ENCODE peak calls at places on chromosomes 16 and 17, in six cellular contexts. T is ascending aorta, Y is fibroblast of lung, Q is neuronal stem cell, M is SJCRH30, N is DND-41. O is an unnamed sample.

GRCh38 chr16:1223355-1224214 is 1.5 kb downstream of the TPSG1 start:
- DNase-seq in Q (no peak), Y (no peak), T (no peak), N (no peak), M (no peak), O (no peak)

GRCh38 chr16:56549744-56550385 is 15.0 kb upstream of the MT4 start:
- DNase-seq in Y (peak), M (no peak), T (no peak), N (no peak), Q (no peak), O (no peak)

GRCh38 chr17:40122944-40123810 is 1.4 kb downstream of the MSL1 start:
- DNase-seq in Y (peak), Q (no peak), N (peak), M (peak), T (no peak), O (peak)

GRCh38 chr16:66899945-66900688 is 18.6 kb downstream of the CDH16 start:
- DNase-seq in Q (no peak), Y (peak), N (no peak), T (no peak), M (peak), O (no peak)

GRCh38 chr16:57253410-57253927 is 8.4 kb downstream of the ARL2BP start:
- DNase-seq in Q (no peak), Y (no peak), M (no peak), T (no peak), N (no peak), O (no peak)

GRCh38 chr16:83705856-83706255 is 101.9 kb upstream of the HSBP1 start:
- DNase-seq in M (no peak), Q (no peak), T (no peak), N (no peak), Y (peak), O (no peak)

GRCh38 chr16:55379876-55380390 is 55.9 kb downstream of the IRX6 start:
- DNase-seq in Y (no peak), T (no peak), Q (no peak), M (no peak), N (no peak), O (no peak)

GRCh38 chr16:85707528-85708095 is 18.9 kb upstream of the GINS2 start:
- DNase-seq in T (no peak), N (no peak), M (no peak), Y (no peak), Q (no peak), O (no peak)

GRCh38 chr17:18291718-18292540 is 22.9 kb downstream of the TOP3A start:
- DNase-seq in Q (no peak), T (no peak), Y (no peak), M (no peak), N (no peak), O (no peak)

GRCh38 chr16:67396159-67396774 is 3.0 kb upstream of the TPPP3 start:
- DNase-seq in M (peak), T (no peak), Q (peak), N (no peak), Y (peak), O (no peak)

GRCh38 chr17:70478883-70479282 is 309.6 kb downstream of the KCNJ2 start:
- DNase-seq in N (no peak), T (no peak), Q (no peak), M (no peak), Y (no peak), O (no peak)

GRCh38 chr17:81973432-81973831 is 4.0 kb upstream of the ASPSCR1 start:
- DNase-seq in N (no peak), T (no peak), Y (no peak), M (no peak), Q (no peak), O (no peak)

GRCh38 chr17:64087252-64088005 is 42.5 kb downstream of the ERN1 start:
- DNase-seq in M (no peak), N (no peak), Q (no peak), Y (no peak), T (no peak), O (no peak)

GRCh38 chr17:63699638-63700527 is at the start of gene LIMD2:
- DNase-seq in Y (peak), Q (peak), T (no peak), N (peak), M (peak), O (peak)

GRCh38 chr17:57484081-57484666 is 227.9 kb downstream of the MSI2 start:
- DNase-seq in Y (peak), M (no peak), Q (no peak), N (no peak), T (no peak), O (no peak)

GRCh38 chr17:40664582-40665333 is at the start of gene KRT222:
- DNase-seq in Y (no peak), M (no peak), Q (no peak), T (no peak), N (no peak), O (no peak)

GRCh38 chr16:67198238-67198734 is 645 bp upstream of the ELMO3 start:
- DNase-seq in Y (peak), N (peak), Q (no peak), M (no peak), T (no peak), O (no peak)

GRCh38 chr16:69323428-69323827 is 7.0 kb downstream of the PDF start:
- DNase-seq in Q (no peak), N (no peak), M (no peak), T (no peak), Y (no peak), O (no peak)
- H3K27ac ChIP-seq in Q (no peak), N (no peak), M (no peak), T (no peak), Y (no peak), O (no peak)

DNA sequence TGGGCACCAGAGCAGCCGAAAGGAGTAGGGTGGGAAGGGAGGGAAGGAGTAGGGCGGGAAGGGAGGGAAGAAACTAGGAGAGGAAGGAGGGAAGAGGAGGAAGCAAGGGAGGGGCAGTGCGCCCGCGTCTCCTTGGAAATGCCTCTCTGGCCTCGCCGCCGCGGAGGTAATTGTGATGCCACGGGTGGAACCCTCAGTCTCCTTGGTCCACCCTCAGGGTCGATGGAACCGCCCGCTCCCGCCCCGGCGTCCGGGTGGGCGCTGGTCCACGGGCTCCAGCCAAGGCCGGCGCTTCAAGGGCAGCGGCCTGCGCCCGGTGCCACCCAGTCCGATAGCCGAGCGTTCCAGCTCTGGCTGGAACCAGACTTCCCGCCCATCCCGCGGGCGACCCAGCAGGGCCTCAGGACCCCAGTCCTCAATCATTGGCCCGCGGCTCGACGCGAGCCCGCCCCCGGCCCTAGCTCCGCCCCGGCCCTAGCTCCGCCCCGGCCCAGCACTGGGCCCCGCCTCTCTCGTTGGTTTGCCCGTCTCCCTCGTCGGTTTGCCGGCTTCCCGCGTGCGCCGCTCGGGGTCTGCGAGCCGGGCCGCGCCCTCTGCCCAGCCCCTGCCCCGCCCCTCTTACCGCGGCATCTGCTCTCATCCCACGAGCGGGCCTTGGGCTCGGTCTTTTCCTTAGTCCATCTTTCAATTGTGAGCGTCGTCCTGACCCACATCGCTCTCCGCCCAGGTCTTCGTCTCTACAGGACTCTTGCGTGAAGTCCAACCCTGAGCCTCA is 553 bp downstream of the PROCA1 start:
- DNase-seq in Y (peak), N (peak), T (peak), Q (peak), M (peak), O (peak)
- H3K27ac ChIP-seq in Y (peak), N (peak), T (peak), Q (peak), M (peak), O (peak)

DNA sequence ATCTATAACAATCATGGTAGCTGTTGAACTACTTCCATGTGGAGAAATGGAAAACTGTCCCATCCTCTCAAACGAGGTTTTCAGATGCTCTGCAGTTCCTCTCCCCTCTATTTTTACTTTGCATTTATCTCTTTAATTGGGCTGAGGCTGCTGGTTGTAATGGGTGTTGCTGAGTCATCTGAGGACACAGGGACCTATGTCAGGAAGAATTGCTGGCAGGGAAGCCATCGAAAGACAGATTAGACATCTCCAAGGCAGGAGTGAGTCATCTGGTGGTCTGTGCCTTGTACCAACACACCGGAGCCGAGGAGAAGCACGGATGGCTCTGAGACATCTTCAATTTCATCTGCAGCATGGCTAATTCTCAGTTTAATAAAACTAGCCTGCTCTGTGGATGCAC is 394.5 kb downstream of the GRIN2A start:
- DNase-seq in Y (peak), Q (no peak), T (no peak), M (no peak), N (no peak), O (no peak)
- H3K27ac ChIP-seq in Y (no peak), Q (no peak), T (no peak), M (no peak), N (no peak), O (no peak)

GRCh38 chr16:21301168-21301894 is 23.2 kb upstream of the CRYM start:
- DNase-seq in N (peak), T (peak), Y (peak), Q (peak), M (peak), O (no peak)
- H3K27ac ChIP-seq in N (peak), T (peak), Y (peak), Q (no peak), M (peak), O (no peak)

GRCh38 chr17:3532859-3533142 is 24.8 kb downstream of the TRPV3 start:
- DNase-seq in Y (no peak), M (no peak), T (no peak), N (no peak), Q (no peak), O (no peak)

GRCh38 chr17:3535253-3535995 is 22.2 kb downstream of the TRPV3 start:
- DNase-seq in Y (peak), T (no peak), M (no peak), N (no peak), Q (peak), O (peak)

GRCh38 chr17:3534881-3535252 is 22.7 kb downstream of the TRPV3 start:
- DNase-seq in Q (no peak), N (no peak), M (no peak), T (no peak), Y (peak), O (peak)

GRCh38 chr17:3532106-3532858 is 25.3 kb downstream of the TRPV3 start:
- DNase-seq in M (no peak), N (no peak), T (no peak), Y (no peak), Q (no peak), O (peak)

DNA sequence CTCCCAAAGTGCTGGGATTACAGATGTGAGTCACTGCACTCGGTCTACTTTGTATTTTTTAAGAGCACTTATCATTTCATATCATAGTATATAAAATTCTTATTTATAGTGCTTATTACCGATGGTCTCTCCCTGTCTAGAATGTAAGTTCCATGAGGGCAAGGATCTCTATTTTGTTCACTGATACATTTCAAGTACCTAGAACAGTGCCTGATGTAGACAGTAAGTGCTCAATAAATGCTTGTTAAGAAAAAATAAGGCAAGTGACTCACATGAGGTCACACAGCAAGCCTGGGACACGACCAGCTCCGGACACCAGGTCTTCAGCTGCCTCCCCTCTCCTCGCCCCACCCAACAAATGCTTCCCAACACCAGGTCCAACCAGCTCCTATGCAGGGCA is 23.9 kb downstream of the TRPV3 start:
- DNase-seq in M (no peak), N (no peak), Y (no peak), T (no peak), Q (no peak), O (no peak)
- H3K27ac ChIP-seq in M (no peak), N (no peak), Y (no peak), T (no peak), Q (no peak), O (no peak)

GRCh38 chr16:47734987-47735594 is 274.0 kb downstream of the PHKB start:
- DNase-seq in T (no peak), N (no peak), M (no peak), Y (no peak), Q (no peak), O (no peak)

GRCh38 chr16:47732122-47732805 is 271.1 kb downstream of the PHKB start:
- DNase-seq in Y (peak), Q (no peak), T (no peak), N (no peak), M (peak), O (no peak)

GRCh38 chr16:47729701-47730100 is 268.6 kb downstream of the PHKB start:
- DNase-seq in M (no peak), N (no peak), Y (no peak), Q (no peak), T (no peak), O (no peak)

GRCh38 chr16:47731252-47731651 is 270.1 kb downstream of the PHKB start:
- DNase-seq in M (peak), Q (no peak), Y (peak), N (no peak), T (no peak), O (no peak)

DNA sequence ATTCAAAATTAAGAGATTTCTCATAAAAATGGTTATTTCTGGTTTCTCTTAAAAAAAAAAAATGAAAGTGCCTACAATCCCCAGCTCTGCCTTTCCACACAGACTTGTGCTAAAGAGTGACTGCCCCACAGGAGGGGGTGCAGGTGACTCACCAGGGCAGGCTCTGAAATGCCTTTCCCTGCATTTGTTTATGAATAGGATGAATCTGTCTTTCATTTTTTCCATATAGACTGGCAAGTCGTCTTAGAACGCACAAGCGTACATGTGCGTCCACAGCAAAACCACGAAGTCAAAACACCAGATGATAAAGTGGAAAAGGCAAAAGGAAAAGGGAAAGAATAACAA is 271.6 kb downstream of the PHKB start:
- DNase-seq in N (no peak), M (no peak), T (no peak), Q (no peak), Y (peak), O (no peak)
- H3K27ac ChIP-seq in N (no peak), M (no peak), T (no peak), Q (no peak), Y (peak), O (no peak)

GRCh38 chr17:67218385-67218950 is 26.5 kb downstream of the HELZ start:
- DNase-seq in Q (no peak), M (no peak), N (no peak), Y (peak), T (no peak), O (no peak)
- H3K27ac ChIP-seq in Q (no peak), M (no peak), N (no peak), Y (no peak), T (no peak), O (no peak)

GRCh38 chr16:19859603-19860002 is 25.0 kb downstream of the GPRC5B start:
- DNase-seq in Y (no peak), M (no peak), N (no peak), Q (no peak), T (no peak), O (no peak)

GRCh38 chr16:19861811-19862327 is 22.8 kb downstream of the GPRC5B start:
- DNase-seq in Q (no peak), Y (no peak), T (no peak), M (no peak), N (no peak), O (no peak)

GRCh38 chr16:19861069-19861468 is 23.6 kb downstream of the GPRC5B start:
- DNase-seq in N (no peak), T (no peak), Q (no peak), M (no peak), Y (no peak), O (no peak)

GRCh38 chr16:19859166-19859565 is 25.5 kb downstream of the GPRC5B start:
- DNase-seq in M (no peak), Y (no peak), T (no peak), N (no peak), Q (no peak), O (no peak)

DNA sequence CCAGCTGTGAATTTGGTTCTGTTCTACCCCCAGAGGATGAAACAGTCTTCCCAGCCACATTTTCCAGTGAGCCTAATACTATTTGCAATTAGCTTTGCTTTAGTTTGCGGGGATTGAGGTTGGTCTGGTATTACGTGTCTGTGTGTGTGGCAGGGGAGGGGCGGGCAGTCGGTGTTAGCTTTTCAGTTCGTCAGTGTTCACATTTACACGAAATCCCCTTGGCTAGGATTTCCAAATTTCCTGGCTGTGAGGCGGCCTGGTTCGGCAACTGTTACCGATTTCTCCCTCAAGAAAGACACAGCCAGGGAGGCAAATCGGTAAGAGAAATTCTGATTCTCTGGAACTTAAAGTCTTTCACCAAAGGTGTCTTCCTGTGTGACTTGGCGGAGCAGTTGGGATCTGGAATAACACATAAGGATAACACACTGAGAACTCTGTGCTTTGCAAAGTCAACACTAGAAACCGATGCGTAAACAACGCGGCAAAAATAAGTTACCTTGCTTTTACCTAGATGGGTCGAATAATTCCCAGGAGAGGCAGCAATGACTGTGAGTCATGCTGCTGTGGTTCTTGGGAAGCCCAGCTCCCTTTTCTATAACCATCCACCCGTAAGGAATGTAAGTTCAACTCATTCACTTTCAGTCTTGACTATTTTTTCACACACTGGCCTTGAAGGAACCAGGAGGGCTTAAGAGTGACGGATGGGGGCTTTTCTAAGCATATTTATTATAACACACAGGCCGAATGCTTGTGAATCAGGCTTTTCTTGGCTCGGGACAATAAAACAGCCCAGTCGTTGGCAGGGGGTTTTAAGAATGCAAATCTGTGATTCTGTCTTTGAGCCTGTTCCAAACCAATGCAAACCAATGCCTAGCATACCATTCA is 24.3 kb downstream of the GPRC5B start:
- DNase-seq in Q (no peak), N (no peak), Y (peak), T (no peak), M (no peak), O (no peak)
- H3K27ac ChIP-seq in Q (peak), N (no peak), Y (no peak), T (no peak), M (no peak), O (no peak)

DNA sequence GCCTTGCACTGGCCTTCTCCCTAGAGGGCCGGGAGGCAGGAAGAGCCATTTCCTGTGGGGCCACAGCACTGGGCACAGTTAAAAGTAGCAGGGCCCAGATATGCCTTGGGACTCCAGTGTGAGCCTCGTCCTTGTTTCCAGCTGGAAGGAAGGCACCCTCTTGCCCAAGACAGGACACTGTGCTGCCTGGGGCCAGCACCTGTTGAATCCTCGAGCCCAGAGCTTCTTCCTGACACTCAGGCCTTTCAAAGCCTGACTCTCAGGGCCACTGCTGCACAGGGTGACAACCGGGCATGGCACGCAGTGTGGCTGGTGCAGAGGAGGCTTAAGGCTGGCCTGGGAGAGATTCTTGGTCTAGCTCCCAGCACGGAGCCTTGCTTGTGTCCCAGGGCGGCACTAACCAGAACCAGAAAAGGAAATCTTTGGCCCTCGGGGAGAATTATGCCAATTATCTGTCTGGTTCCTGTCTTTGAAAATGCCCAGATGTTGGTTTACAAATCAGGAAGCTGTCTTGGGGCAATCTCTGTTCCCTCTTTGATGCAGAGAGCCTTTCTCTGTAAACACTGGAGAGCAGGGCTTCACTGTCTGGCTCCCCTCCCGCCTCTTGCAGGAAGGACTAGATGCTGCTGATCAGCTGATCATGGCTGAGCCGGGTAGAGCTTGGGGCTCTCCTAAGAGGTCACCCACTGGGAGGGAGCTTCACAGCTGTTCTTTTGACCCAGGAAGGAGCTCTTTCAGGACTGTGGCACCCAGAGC is 11.1 kb downstream of the LDHD start:
- DNase-seq in N (peak), M (peak), T (no peak), Y (no peak), Q (no peak), O (no peak)
- H3K27ac ChIP-seq in N (peak), M (no peak), T (peak), Y (no peak), Q (no peak), O (no peak)

GRCh38 chr16:4290236-4290830 is 17.5 kb upstream of the TFAP4 start:
- DNase-seq in M (no peak), Y (peak), T (no peak), N (no peak), Q (no peak), O (no peak)
- H3K27ac ChIP-seq in M (no peak), Y (no peak), T (peak), N (no peak), Q (peak), O (no peak)